ENCODE peak calls at places on chromosomes 6 and 20, in nine cellular contexts. C, Y, Z, G, U, Q, D, J and N are unnamed samples.

GRCh38 chr20:58650181-58650775 is 805 bp upstream of the STX16 start:
- DNase-seq in Z (peak; percentile 35), U (no peak), C (peak; percentile 29), G (peak; percentile 91), D (no peak), Q (peak; percentile 69), Y (no peak), J (peak; percentile 58), N (peak; percentile 57)

GRCh38 chr6:169619650-169620049 is 82.2 kb downstream of the WDR27 start:
- DNase-seq in Z (no peak), D (no peak), Q (no peak), C (no peak), J (no peak), U (no peak), G (no peak), Y (no peak), N (no peak)

GRCh38 chr6:126076992-126077664 is 90.8 kb downstream of the TRMT11 start:
- DNase-seq in Q (no peak), C (no peak), Y (no peak), Z (peak; percentile 23), J (no peak), G (no peak), U (no peak), D (no peak), N (peak; percentile 41)

GRCh38 chr6:166488081-166488685 is 98.3 kb downstream of the RAMACL start:
- DNase-seq in Z (no peak), D (peak; percentile 85), U (no peak), C (peak; percentile 63), Y (peak; percentile 33), Q (peak; percentile 81), G (peak; percentile 93), J (no peak), N (no peak)

GRCh38 chr6:85126448-85127178 is 323.3 kb upstream of the NT5E start:
- DNase-seq in J (no peak), Q (peak; percentile 35), U (no peak), C (peak; percentile 27), Z (peak; percentile 66), G (peak; percentile 76), Y (peak; percentile 41), D (peak; percentile 67), N (peak; percentile 28)

GRCh38 chr20:3045042-3045815 is 623 bp upstream of the MRPS26 start:
- DNase-seq in D (no peak), Q (no peak), J (no peak), C (peak; percentile 81), Z (peak; percentile 78), Y (peak; percentile 62), U (no peak), G (no peak), N (no peak)

GRCh38 chr20:10861619-10862018 is 187.8 kb upstream of the JAG1 start:
- DNase-seq in D (no peak), U (no peak), Q (no peak), Z (no peak), Y (no peak), G (no peak), J (no peak), C (no peak), N (no peak)

GRCh38 chr6:81636930-81637568 is 115.4 kb downstream of the TENT5A start:
- DNase-seq in G (no peak), J (no peak), Y (no peak), D (no peak), U (no peak), C (no peak), Q (no peak), Z (no peak), N (no peak)

GRCh38 chr6:103854059-103854458 is 1005.7 kb downstream of the HACE1 start:
- DNase-seq in Q (no peak), J (no peak), Y (no peak), G (no peak), U (no peak), C (no peak), Z (no peak), D (no peak), N (no peak)

GRCh38 chr6:170223718-170224693 is 66.9 kb downstream of the DLL1 start:
- DNase-seq in G (peak; percentile 65), U (no peak), Q (peak; percentile 30), Y (no peak), Z (no peak), J (no peak), D (peak; percentile 61), C (no peak), N (peak; percentile 6)

DNA sequence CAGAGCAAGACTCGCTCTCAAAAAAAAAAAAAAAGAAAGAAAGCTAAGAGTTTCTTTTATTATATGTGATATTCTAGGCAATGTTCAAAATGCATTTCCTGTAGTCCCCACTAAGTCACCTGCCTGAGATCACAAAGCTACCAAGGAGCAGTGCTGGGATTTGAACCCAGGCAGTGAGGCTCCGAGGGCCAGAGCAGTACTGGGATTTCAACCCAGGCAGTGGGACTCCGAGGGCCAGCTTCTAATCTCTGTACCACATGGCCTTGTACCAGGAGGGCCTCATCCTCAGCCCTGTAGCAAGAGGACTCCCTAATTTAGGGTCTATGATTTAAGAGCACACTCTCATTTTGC is 39.7 kb downstream of the ZMYND8 start:
- DNase-seq in C (no peak), Z (no peak), D (no peak), G (no peak), Q (no peak), U (no peak), Y (no peak), J (no peak), N (no peak)
- H3K4me1 ChIP-seq in C (peaks cover 94% of the 10 kb centered on the region), Z (peaks cover 78% of the 10 kb centered on the region), D (peaks cover 66% of the 10 kb centered on the region), G (peaks cover 32% of the 10 kb centered on the region), Q (peaks cover 77% of the 10 kb centered on the region), U (peaks cover 78% of the 10 kb centered on the region), Y (peaks cover 70% of the 10 kb centered on the region), J (peaks cover 42% of the 10 kb centered on the region), N (peaks cover 28% of the 10 kb centered on the region)

DNA sequence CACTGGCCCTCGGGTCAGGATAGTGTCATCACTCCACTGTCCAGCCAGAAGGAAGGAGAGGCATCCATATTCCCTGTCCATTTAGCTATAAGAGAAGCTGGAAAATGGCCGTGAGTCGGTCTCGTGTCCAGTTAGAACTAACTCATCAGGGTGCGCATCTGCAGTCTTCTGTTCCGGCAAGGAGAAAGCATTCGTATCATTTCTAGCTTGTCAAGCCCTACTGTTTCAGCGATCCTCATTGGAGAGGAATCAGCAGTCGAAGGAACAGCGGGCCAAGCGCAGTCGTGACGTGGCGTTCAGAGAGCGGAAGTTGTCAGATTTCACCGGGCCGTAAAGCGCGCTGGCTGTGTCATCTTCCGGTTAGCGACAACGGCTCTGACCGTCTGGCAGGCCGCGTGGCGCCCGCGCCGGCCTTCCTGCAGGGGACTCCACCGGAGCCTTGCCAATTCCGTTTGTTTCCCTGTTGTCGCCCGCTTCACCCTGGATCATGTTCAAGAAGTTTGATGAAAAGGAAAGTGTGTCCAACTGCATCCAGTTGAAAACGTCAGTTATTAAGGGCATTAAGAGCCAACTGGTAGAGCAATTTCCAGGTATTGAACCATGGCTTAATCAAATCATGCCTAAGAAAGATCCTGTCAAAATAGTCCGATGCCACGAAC is 32.9 kb downstream of the HM13 start:
- DNase-seq in Z (peak; percentile 96), D (peak; percentile 93), Q (peak; percentile 90), J (peak; percentile 79), U (no peak), C (peak; percentile 85), G (peak; percentile 92), Y (peak; percentile 69), N (peak; percentile 87)
- TF ChIP-seq CTCF in Z (no peak), D (no peak), Q (peak; percentile 32), J (no peak), U (peak; percentile 5), C (peak; percentile 27), G (no peak), Y (no peak), N (no peak)

DNA sequence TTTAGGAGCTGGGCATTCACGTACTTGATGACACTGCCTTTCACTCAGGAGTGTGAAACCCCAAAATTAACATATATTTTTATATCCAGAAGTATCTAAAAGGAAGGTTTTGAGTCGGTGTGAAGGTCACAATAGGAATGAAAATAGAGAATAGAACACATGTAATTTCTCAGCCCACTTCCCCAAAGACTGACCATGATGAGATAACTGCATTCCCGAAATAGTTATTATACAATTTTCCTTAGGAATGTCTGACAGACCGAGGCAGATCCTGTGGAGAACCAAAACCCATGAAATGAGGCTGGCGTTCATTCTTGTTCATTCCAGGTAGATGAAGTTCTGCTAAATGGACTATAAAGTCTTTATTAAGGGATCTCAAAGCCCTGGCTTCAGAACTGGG is 10.3 kb downstream of the NSFL1C start:
- DNase-seq in Q (no peak), Z (no peak), C (no peak), J (no peak), U (no peak), Y (no peak), D (no peak), G (no peak), N (no peak)
- H3K36me3 ChIP-seq in Q (peaks cover 100% of the 10 kb centered on the region), Z (peaks cover 9% of the 10 kb centered on the region), C (peaks cover 99% of the 10 kb centered on the region), J (no peaks in the 10 kb centered on the region), U (peaks cover 6% of the 10 kb centered on the region), Y (peaks cover 29% of the 10 kb centered on the region), D (peaks cover 54% of the 10 kb centered on the region), G (peaks cover 10% of the 10 kb centered on the region), N (no peaks in the 10 kb centered on the region)

GRCh38 chr6:42440027-42440426 is 11.7 kb downstream of the TRERF1 start:
- DNase-seq in D (no peak), C (no peak), Q (no peak), Y (no peak), G (no peak), U (peak; percentile 77), J (no peak), Z (no peak), N (no peak)
- H3K4me1 ChIP-seq in D (peaks cover 8% of the 10 kb centered on the region), C (peaks cover 34% of the 10 kb centered on the region), Q (peaks cover 14% of the 10 kb centered on the region), Y (peaks cover 22% of the 10 kb centered on the region), G (peaks cover 12% of the 10 kb centered on the region), U (peaks cover 53% of the 10 kb centered on the region), J (peaks cover 13% of the 10 kb centered on the region), Z (peaks cover 38% of the 10 kb centered on the region), N (no peaks in the 10 kb centered on the region)

GRCh38 chr6:99148761-99149160 is 200.7 kb downstream of the FAXC start:
- DNase-seq in U (no peak), Q (no peak), Y (no peak), G (no peak), Z (no peak), D (no peak), C (no peak), J (no peak), N (no peak)

GRCh38 chr6:99152345-99152643 is 197.2 kb downstream of the FAXC start:
- DNase-seq in Y (no peak), J (no peak), D (no peak), C (no peak), U (no peak), G (no peak), Q (no peak), Z (no peak), N (no peak)

GRCh38 chr6:99146716-99147115 is 199.0 kb upstream of the FBXL4 start:
- DNase-seq in U (no peak), Z (no peak), Y (no peak), J (no peak), C (no peak), Q (no peak), D (no peak), G (no peak), N (no peak)

GRCh38 chr6:99148111-99148510 is 200.4 kb upstream of the FBXL4 start:
- DNase-seq in Y (no peak), Z (no peak), U (no peak), G (no peak), Q (no peak), J (no peak), D (no peak), C (no peak), N (no peak)

GRCh38 chr6:99151634-99152344 is 197.7 kb downstream of the FAXC start:
- DNase-seq in G (no peak), C (peak; percentile 20), U (no peak), Q (no peak), Z (peak; percentile 66), Y (no peak), D (no peak), J (no peak), N (no peak)
- TF ChIP-seq CTCF in G (peak; percentile 42), C (peak; percentile 59), U (no peak), Q (peak; percentile 57), Z (peak; percentile 69), Y (peak; percentile 22), D (peak; percentile 62), J (no peak), N (no peak)